ENCODE peak calls at places on chromosomes 4 and X, in four cellular contexts. One of them, this sample, is unnamed.
A peak's percentile ranks its signal among the peaks of the same experiment; 100 is the strongest.

GRCh38 chrX:110086162-110086915 is 83.4 kb downstream of the TMEM164 start:
- DNase-seq in HepG2: peak; percentile 73
- DNase-seq in K562: no peak
- DNase-seq in GM12878: no peak
- DNase-seq in this sample: no peak

GRCh38 chr4:120066182-120066524 is 495 bp downstream of the MAD2L1 start:
- DNase-seq in HepG2: peak; percentile 8
- DNase-seq in K562: no peak
- DNase-seq in GM12878: no peak
- DNase-seq in this sample: no peak

GRCh38 chr4:15653864-15654391 is 1.2 kb downstream of the FBXL5 start:
- DNase-seq in HepG2: peak; percentile 31
- DNase-seq in K562: peak; percentile 80
- DNase-seq in GM12878: no peak
- DNase-seq in this sample: no peak

GRCh38 chrX:133412246-133412645 is 3.0 kb downstream of the GPC4 start:
- DNase-seq in HepG2: no peak
- DNase-seq in K562: no peak
- DNase-seq in GM12878: no peak
- DNase-seq in this sample: no peak

GRCh38 chr4:123359449-123360306 is 36.9 kb upstream of the SPRY1 start:
- DNase-seq in HepG2: no peak
- DNase-seq in K562: no peak
- DNase-seq in GM12878: no peak
- DNase-seq in this sample: no peak

GRCh38 chrX:147897117-147897516 is 14.6 kb upstream of the FMR1 start:
- DNase-seq in HepG2: no peak
- DNase-seq in K562: no peak
- DNase-seq in GM12878: no peak
- DNase-seq in this sample: no peak

GRCh38 chr4:69458184-69458826 is 37.4 kb downstream of the UGT2B4 start:
- DNase-seq in HepG2: peak; percentile 59
- DNase-seq in K562: no peak
- DNase-seq in GM12878: no peak
- DNase-seq in this sample: no peak

GRCh38 chr4:185357733-185358440 is 37.8 kb downstream of the LRP2BP start:
- DNase-seq in HepG2: no peak
- DNase-seq in K562: peak; percentile 79
- DNase-seq in GM12878: no peak
- DNase-seq in this sample: no peak

DNA sequence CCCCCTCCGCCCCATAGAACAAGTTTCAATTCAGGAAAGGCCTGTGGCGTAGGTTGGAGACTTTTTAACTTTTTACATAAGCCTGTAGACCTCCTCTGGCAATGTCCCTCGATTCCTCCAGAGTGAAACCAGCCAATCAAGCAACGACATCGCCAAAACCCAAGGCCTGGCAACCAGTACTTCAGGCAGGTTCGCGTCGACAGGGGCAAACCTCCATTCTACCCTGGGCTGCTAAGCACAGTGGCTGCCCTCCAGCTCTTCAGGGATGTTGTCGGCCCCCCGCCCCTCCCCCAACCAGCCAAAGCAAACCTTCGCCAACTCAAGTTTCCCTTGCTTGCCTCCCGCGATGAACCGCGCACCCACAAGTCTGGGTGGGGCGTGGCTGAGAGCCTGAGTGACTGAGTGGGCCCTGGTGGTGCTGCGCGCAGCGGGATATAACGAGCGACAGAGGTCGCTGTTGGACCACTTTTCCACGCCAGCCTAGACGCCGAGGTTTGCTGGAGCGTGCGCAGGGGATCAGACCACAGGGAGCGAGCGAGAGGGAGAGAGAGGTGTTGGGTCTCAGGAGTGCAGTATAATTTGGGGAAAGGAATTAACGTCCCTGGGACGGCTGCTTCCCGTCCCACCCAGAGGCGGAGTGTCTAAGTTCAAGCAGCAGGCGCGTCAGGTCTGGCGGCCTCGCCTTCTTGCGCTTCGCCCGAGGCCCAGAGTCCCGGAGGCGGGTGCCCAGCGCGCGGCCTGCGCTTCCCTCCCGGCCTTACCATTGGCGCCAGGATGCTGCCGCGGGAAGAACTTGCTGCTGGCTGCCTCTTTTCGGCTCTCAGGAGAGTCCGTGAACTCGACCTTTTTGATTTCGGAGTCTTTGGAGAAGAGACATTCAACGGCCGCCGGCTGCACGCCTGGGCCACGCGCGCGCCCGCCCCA is 9.0 kb upstream of the PITX2 start:
- DNase-seq in HepG2: peak; percentile 54
- DNase-seq in K562: peak; percentile 72
- DNase-seq in GM12878: no peak
- DNase-seq in this sample: peak; percentile 89
- TF ChIP-seq CEBPB in HepG2: no peak
- TF ChIP-seq CEBPB in K562: no peak
- TF ChIP-seq CEBPB in GM12878: no peak
- TF ChIP-seq CEBPB in this sample: no peak

GRCh38 chrX:1093112-1093511 is 119.3 kb downstream of the CRLF2 start:
- DNase-seq in HepG2: no peak
- DNase-seq in K562: no peak
- DNase-seq in GM12878: no peak
- DNase-seq in this sample: no peak
- TF ChIP-seq CBX5 in HepG2: no peak
- TF ChIP-seq CBX5 in K562: no peak
- TF ChIP-seq CBX5 in GM12878: no peak
- TF ChIP-seq CBX5 in this sample: no peak

DNA sequence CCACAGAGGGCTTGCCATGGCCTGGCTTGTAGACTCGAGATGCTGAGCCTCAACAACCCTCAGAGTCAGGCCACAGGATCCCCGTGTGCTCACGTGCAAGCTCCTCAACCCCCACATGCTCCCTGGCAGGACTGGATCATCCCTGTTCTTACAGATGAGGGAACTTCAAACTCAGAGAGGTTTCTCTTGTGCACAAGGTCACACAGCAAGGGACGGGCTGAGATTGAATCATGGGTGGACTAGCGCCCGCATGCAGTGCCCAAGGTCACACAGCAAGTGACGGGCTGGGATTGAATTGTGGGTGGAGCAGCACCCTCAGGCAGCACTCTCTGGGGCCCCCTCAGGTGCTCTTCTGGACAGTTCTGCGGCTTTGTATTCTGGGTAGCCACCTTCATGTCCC is 60.6 kb upstream of the AFAP1 start:
- DNase-seq in HepG2: no peak
- DNase-seq in K562: no peak
- DNase-seq in GM12878: no peak
- DNase-seq in this sample: no peak
- TF ChIP-seq CEBPB in HepG2: no peak
- TF ChIP-seq CEBPB in K562: no peak
- TF ChIP-seq CEBPB in GM12878: no peak
- TF ChIP-seq CEBPB in this sample: no peak

GRCh38 chr4:6342530-6343293 is 73.1 kb downstream of the WFS1 start:
- DNase-seq in HepG2: no peak
- DNase-seq in K562: no peak
- DNase-seq in GM12878: no peak
- DNase-seq in this sample: no peak
- TF ChIP-seq CBX5 in HepG2: no peak
- TF ChIP-seq CBX5 in K562: no peak
- TF ChIP-seq CBX5 in GM12878: no peak
- TF ChIP-seq CBX5 in this sample: no peak

GRCh38 chrX:139823806-139824205 is 109.0 kb downstream of the ATP11C start:
- DNase-seq in HepG2: no peak
- DNase-seq in K562: no peak
- DNase-seq in GM12878: no peak
- DNase-seq in this sample: no peak
- TF ChIP-seq CEBPB in HepG2: no peak
- TF ChIP-seq CEBPB in K562: no peak
- TF ChIP-seq CEBPB in GM12878: no peak
- TF ChIP-seq CEBPB in this sample: no peak

DNA sequence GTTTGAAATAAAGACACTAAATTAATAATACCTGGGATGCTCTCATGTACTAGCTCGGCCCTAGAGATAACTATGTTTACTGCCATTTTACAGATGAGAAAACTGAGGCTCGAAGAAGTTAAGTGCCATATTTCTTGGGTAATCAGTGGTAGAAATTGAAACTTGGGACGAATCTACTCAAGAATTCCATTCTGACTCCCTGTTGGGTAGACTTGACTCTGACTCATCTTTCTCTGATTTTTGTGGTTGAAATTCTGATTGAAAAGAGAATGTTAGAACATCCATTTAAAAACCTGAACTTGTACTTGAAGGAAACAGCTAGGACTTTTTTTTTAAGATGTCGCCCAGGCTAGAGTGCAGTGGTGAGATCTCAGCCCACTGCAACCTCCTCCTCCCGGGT is 50.1 kb upstream of the NSUN7 start:
- DNase-seq in HepG2: no peak
- DNase-seq in K562: no peak
- DNase-seq in GM12878: no peak
- DNase-seq in this sample: no peak
- TF ChIP-seq CBX5 in HepG2: no peak
- TF ChIP-seq CBX5 in K562: no peak
- TF ChIP-seq CBX5 in GM12878: no peak
- TF ChIP-seq CBX5 in this sample: no peak

DNA sequence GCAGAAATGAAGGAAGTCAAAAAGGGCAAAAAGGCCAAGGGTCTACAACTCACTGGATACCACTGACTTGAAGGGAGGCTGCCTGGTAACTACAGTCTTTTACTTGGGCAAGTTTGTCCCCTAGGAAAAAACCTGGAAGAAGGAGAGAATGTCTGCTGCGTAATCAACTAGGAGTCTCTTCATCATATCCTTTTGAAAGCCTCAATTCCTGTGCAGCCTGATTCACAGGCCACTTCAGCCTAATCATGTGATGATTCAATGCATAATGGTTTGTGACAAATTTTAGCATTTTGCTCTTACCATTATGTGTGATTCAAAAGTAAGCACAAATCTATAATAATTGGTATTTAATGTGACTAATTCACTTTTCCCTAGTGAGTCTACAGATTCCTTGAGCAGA is 273.6 kb downstream of the FRMPD4 start:
- DNase-seq in HepG2: no peak
- DNase-seq in K562: no peak
- DNase-seq in GM12878: no peak
- DNase-seq in this sample: no peak
- TF ChIP-seq CEBPB in HepG2: no peak
- TF ChIP-seq CEBPB in K562: no peak
- TF ChIP-seq CEBPB in GM12878: no peak
- TF ChIP-seq CEBPB in this sample: no peak

DNA sequence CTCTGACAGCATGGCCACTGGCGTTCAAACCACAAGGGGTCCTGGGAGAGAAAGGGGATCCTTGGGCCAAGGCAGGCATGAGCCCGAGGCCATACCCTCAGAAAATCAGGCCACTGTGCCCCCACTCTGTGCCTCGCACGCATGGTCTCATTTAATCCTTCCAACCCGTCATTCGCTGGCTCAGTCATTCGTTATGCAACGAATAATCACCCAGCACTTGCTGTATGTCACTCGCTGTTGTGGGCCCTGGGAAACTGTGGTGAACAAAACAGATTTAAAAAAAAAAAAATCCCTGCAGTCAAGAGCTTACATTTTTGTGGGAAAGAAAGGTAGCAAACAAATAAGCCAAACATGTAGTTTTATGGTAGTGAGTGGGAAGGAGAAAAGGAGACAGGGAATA is 112.6 kb downstream of the BCOR start:
- DNase-seq in HepG2: no peak
- DNase-seq in K562: no peak
- DNase-seq in GM12878: no peak
- DNase-seq in this sample: no peak
- TF ChIP-seq CBX5 in HepG2: no peak
- TF ChIP-seq CBX5 in K562: no peak
- TF ChIP-seq CBX5 in GM12878: no peak
- TF ChIP-seq CBX5 in this sample: no peak

DNA sequence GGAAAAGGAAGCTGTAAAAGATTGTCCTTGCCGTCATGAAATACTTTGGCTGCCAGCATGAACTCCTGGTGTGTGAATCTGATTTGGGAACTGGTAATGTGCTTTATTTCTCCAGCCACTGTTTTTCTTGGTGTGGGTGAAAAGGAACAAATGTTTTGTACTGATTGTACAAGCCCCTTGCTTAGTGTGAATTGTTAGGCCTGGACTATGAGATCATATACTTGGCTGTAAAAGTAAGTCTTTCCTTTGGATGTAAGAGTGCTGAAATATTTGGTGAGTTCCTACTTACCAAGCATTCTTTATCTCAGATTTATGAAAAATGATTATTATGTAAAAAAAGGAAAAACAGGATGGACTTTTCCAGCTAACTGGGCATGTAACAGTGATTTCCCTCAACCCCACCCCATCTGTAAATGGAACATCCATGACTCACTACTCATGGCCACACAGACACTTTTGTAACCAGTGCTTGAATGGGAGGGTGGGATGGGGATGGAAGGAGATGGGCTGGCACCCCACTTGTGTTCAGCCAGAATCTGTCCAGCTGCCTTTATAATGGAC is 6.3 kb downstream of the FNIP2 start:
- DNase-seq in HepG2: no peak
- DNase-seq in K562: no peak
- DNase-seq in GM12878: no peak
- DNase-seq in this sample: no peak
- TF ChIP-seq CEBPB in HepG2: no peak
- TF ChIP-seq CEBPB in K562: no peak
- TF ChIP-seq CEBPB in GM12878: no peak
- TF ChIP-seq CEBPB in this sample: no peak

This sample was measured in H1.